ENCODE peak calls at places on chromosomes 3 and 15, in nine cellular contexts. One of them, this sample, is unnamed.
A peak's percentile ranks its signal among the peaks of the same experiment; 100 is the strongest.

GRCh38 chr3:34483290-34483887 is 685.0 kb downstream of the PDCD6IP start:
- DNase-seq in KG1: no peak
- DNase-seq in cardiac muscle cell: no peak
- DNase-seq in GM12878: no peak
- DNase-seq in naive thymus-derived CD8-positive, alpha-beta T cell: no peak
- DNase-seq in cardiac septum: no peak
- DNase-seq in kidney glomerular epithelial cell: no peak
- DNase-seq in naive thymus-derived CD4-positive, alpha-beta T cell: no peak
- DNase-seq in GOT3: no peak
- DNase-seq in this sample: no peak

GRCh38 chr15:65981837-65982696 is 112.8 kb downstream of the RAB11A start:
- DNase-seq in KG1: no peak
- DNase-seq in cardiac muscle cell: no peak
- DNase-seq in GM12878: no peak
- DNase-seq in naive thymus-derived CD8-positive, alpha-beta T cell: peak; percentile 68
- DNase-seq in cardiac septum: no peak
- DNase-seq in kidney glomerular epithelial cell: no peak
- DNase-seq in naive thymus-derived CD4-positive, alpha-beta T cell: peak; percentile 62
- DNase-seq in GOT3: no peak
- DNase-seq in this sample: no peak

GRCh38 chr3:115891237-115891636 is 267.9 kb downstream of the GAP43 start:
- DNase-seq in KG1: no peak
- DNase-seq in cardiac muscle cell: no peak
- DNase-seq in GM12878: no peak
- DNase-seq in naive thymus-derived CD8-positive, alpha-beta T cell: no peak
- DNase-seq in cardiac septum: no peak
- DNase-seq in kidney glomerular epithelial cell: no peak
- DNase-seq in naive thymus-derived CD4-positive, alpha-beta T cell: no peak
- DNase-seq in GOT3: no peak
- DNase-seq in this sample: no peak

GRCh38 chr3:108552267-108553159 is 36.7 kb downstream of the CIP2A start:
- DNase-seq in KG1: peak; percentile 16
- DNase-seq in cardiac muscle cell: peak; percentile 74
- DNase-seq in GM12878: no peak
- DNase-seq in naive thymus-derived CD8-positive, alpha-beta T cell: no peak
- DNase-seq in cardiac septum: no peak
- DNase-seq in kidney glomerular epithelial cell: peak; percentile 24
- DNase-seq in naive thymus-derived CD4-positive, alpha-beta T cell: peak; percentile 32
- DNase-seq in GOT3: no peak
- DNase-seq in this sample: no peak

GRCh38 chr3:179174898-179175297 is 26.7 kb downstream of the PIK3CA start:
- DNase-seq in KG1: no peak
- DNase-seq in cardiac muscle cell: no peak
- DNase-seq in GM12878: no peak
- DNase-seq in naive thymus-derived CD8-positive, alpha-beta T cell: no peak
- DNase-seq in cardiac septum: no peak
- DNase-seq in kidney glomerular epithelial cell: no peak
- DNase-seq in naive thymus-derived CD4-positive, alpha-beta T cell: no peak
- DNase-seq in GOT3: no peak
- DNase-seq in this sample: no peak

GRCh38 chr3:15279671-15280402 is 52.5 kb downstream of the SH3BP5 start:
- DNase-seq in KG1: no peak
- DNase-seq in cardiac muscle cell: no peak
- DNase-seq in GM12878: no peak
- DNase-seq in naive thymus-derived CD8-positive, alpha-beta T cell: no peak
- DNase-seq in cardiac septum: peak; percentile 36
- DNase-seq in kidney glomerular epithelial cell: no peak
- DNase-seq in naive thymus-derived CD4-positive, alpha-beta T cell: no peak
- DNase-seq in GOT3: no peak
- DNase-seq in this sample: no peak

GRCh38 chr3:25895443-25895842 is 105.6 kb downstream of the OXSM start:
- DNase-seq in KG1: no peak
- DNase-seq in cardiac muscle cell: no peak
- DNase-seq in GM12878: no peak
- DNase-seq in naive thymus-derived CD8-positive, alpha-beta T cell: no peak
- DNase-seq in cardiac septum: no peak
- DNase-seq in kidney glomerular epithelial cell: no peak
- DNase-seq in naive thymus-derived CD4-positive, alpha-beta T cell: no peak
- DNase-seq in GOT3: no peak
- DNase-seq in this sample: no peak

GRCh38 chr3:183212565-183212964 is 40.5 kb upstream of the B3GNT5 start:
- DNase-seq in KG1: peak; percentile 75
- DNase-seq in cardiac muscle cell: no peak
- DNase-seq in GM12878: no peak
- DNase-seq in naive thymus-derived CD8-positive, alpha-beta T cell: no peak
- DNase-seq in cardiac septum: no peak
- DNase-seq in kidney glomerular epithelial cell: no peak
- DNase-seq in naive thymus-derived CD4-positive, alpha-beta T cell: no peak
- DNase-seq in GOT3: no peak
- DNase-seq in this sample: no peak

GRCh38 chr15:42584031-42584765 is 8.8 kb downstream of the STARD9 start:
- DNase-seq in KG1: no peak
- DNase-seq in cardiac muscle cell: no peak
- DNase-seq in GM12878: no peak
- DNase-seq in naive thymus-derived CD8-positive, alpha-beta T cell: no peak
- DNase-seq in cardiac septum: no peak
- DNase-seq in kidney glomerular epithelial cell: no peak
- DNase-seq in naive thymus-derived CD4-positive, alpha-beta T cell: no peak
- DNase-seq in GOT3: no peak
- DNase-seq in this sample: no peak

GRCh38 chr15:59762558-59762957 is 73.4 kb upstream of the BNIP2 start:
- DNase-seq in KG1: no peak
- DNase-seq in cardiac muscle cell: no peak
- DNase-seq in GM12878: no peak
- DNase-seq in naive thymus-derived CD8-positive, alpha-beta T cell: no peak
- DNase-seq in cardiac septum: no peak
- DNase-seq in kidney glomerular epithelial cell: no peak
- DNase-seq in naive thymus-derived CD4-positive, alpha-beta T cell: no peak
- DNase-seq in GOT3: no peak
- DNase-seq in this sample: no peak

GRCh38 chr3:24522155-24522579 is 27.5 kb upstream of the THRB start:
- DNase-seq in KG1: no peak
- DNase-seq in cardiac muscle cell: peak; percentile 20
- DNase-seq in GM12878: no peak
- DNase-seq in naive thymus-derived CD8-positive, alpha-beta T cell: no peak
- DNase-seq in cardiac septum: no peak
- DNase-seq in kidney glomerular epithelial cell: no peak
- DNase-seq in naive thymus-derived CD4-positive, alpha-beta T cell: no peak
- DNase-seq in GOT3: no peak
- DNase-seq in this sample: no peak

GRCh38 chr3:38165722-38166387 is 518 bp downstream of the OXSR1 start:
- DNase-seq in KG1: no peak
- DNase-seq in cardiac muscle cell: no peak
- DNase-seq in GM12878: no peak
- DNase-seq in naive thymus-derived CD8-positive, alpha-beta T cell: no peak
- DNase-seq in cardiac septum: peak; percentile 86
- DNase-seq in kidney glomerular epithelial cell: peak; percentile 51
- DNase-seq in naive thymus-derived CD4-positive, alpha-beta T cell: no peak
- DNase-seq in GOT3: no peak
- DNase-seq in this sample: no peak

GRCh38 chr3:175392653-175393052 is 533.5 kb downstream of the NAALADL2 start:
- DNase-seq in KG1: no peak
- DNase-seq in cardiac muscle cell: peak; percentile 58
- DNase-seq in GM12878: no peak
- DNase-seq in naive thymus-derived CD8-positive, alpha-beta T cell: no peak
- DNase-seq in cardiac septum: no peak
- DNase-seq in kidney glomerular epithelial cell: no peak
- DNase-seq in naive thymus-derived CD4-positive, alpha-beta T cell: no peak
- DNase-seq in GOT3: no peak
- DNase-seq in this sample: no peak

GRCh38 chr15:84387086-84387485 is 151.5 kb downstream of the GOLGA6L4 start:
- DNase-seq in KG1: no peak
- DNase-seq in cardiac muscle cell: no peak
- DNase-seq in GM12878: no peak
- DNase-seq in naive thymus-derived CD8-positive, alpha-beta T cell: no peak
- DNase-seq in cardiac septum: peak; percentile 38
- DNase-seq in kidney glomerular epithelial cell: no peak
- DNase-seq in naive thymus-derived CD4-positive, alpha-beta T cell: no peak
- DNase-seq in GOT3: no peak
- DNase-seq in this sample: no peak

GRCh38 chr15:83843511-83843910 is 189.6 kb downstream of the ADAMTSL3 start:
- DNase-seq in KG1: no peak
- DNase-seq in cardiac muscle cell: peak; percentile 86
- DNase-seq in GM12878: no peak
- DNase-seq in naive thymus-derived CD8-positive, alpha-beta T cell: no peak
- DNase-seq in cardiac septum: no peak
- DNase-seq in kidney glomerular epithelial cell: no peak
- DNase-seq in naive thymus-derived CD4-positive, alpha-beta T cell: no peak
- DNase-seq in GOT3: no peak
- DNase-seq in this sample: peak; percentile 80

GRCh38 chr3:187473778-187474406 is 105.7 kb downstream of the RTP4 start:
- DNase-seq in KG1: no peak
- DNase-seq in cardiac muscle cell: no peak
- DNase-seq in GM12878: no peak
- DNase-seq in naive thymus-derived CD8-positive, alpha-beta T cell: no peak
- DNase-seq in cardiac septum: no peak
- DNase-seq in kidney glomerular epithelial cell: no peak
- DNase-seq in naive thymus-derived CD4-positive, alpha-beta T cell: no peak
- DNase-seq in GOT3: no peak
- DNase-seq in this sample: no peak

GRCh38 chr15:38714309-38715072 is 149.9 kb upstream of the RASGRP1 start:
- DNase-seq in KG1: no peak
- DNase-seq in cardiac muscle cell: peak; percentile 94
- DNase-seq in GM12878: no peak
- DNase-seq in naive thymus-derived CD8-positive, alpha-beta T cell: no peak
- DNase-seq in cardiac septum: no peak
- DNase-seq in kidney glomerular epithelial cell: peak; percentile 74
- DNase-seq in naive thymus-derived CD4-positive, alpha-beta T cell: no peak
- DNase-seq in GOT3: peak; percentile 34
- DNase-seq in this sample: no peak

GRCh38 chr3:127015282-127016042 is 32.5 kb downstream of the PLXNA1 start:
- DNase-seq in KG1: no peak
- DNase-seq in cardiac muscle cell: no peak
- DNase-seq in GM12878: peak; percentile 44
- DNase-seq in naive thymus-derived CD8-positive, alpha-beta T cell: no peak
- DNase-seq in cardiac septum: no peak
- DNase-seq in kidney glomerular epithelial cell: no peak
- DNase-seq in naive thymus-derived CD4-positive, alpha-beta T cell: no peak
- DNase-seq in GOT3: no peak
- DNase-seq in this sample: no peak

GRCh38 chr15:76648732-76649444 is 256.3 kb downstream of the SCAPER start:
- DNase-seq in KG1: no peak
- DNase-seq in cardiac muscle cell: no peak
- DNase-seq in GM12878: no peak
- DNase-seq in naive thymus-derived CD8-positive, alpha-beta T cell: no peak
- DNase-seq in cardiac septum: no peak
- DNase-seq in kidney glomerular epithelial cell: no peak
- DNase-seq in naive thymus-derived CD4-positive, alpha-beta T cell: no peak
- DNase-seq in GOT3: no peak
- DNase-seq in this sample: no peak

GRCh38 chr3:174186339-174186984 is 672.7 kb upstream of the NAALADL2 start:
- DNase-seq in KG1: no peak
- DNase-seq in cardiac muscle cell: no peak
- DNase-seq in GM12878: no peak
- DNase-seq in naive thymus-derived CD8-positive, alpha-beta T cell: no peak
- DNase-seq in cardiac septum: no peak
- DNase-seq in kidney glomerular epithelial cell: no peak
- DNase-seq in naive thymus-derived CD4-positive, alpha-beta T cell: no peak
- DNase-seq in GOT3: no peak
- DNase-seq in this sample: no peak

GRCh38 chr3:25313286-25313685 is 114.8 kb upstream of the RARB start:
- DNase-seq in KG1: no peak
- DNase-seq in cardiac muscle cell: peak; percentile 20
- DNase-seq in GM12878: no peak
- DNase-seq in naive thymus-derived CD8-positive, alpha-beta T cell: no peak
- DNase-seq in cardiac septum: no peak
- DNase-seq in kidney glomerular epithelial cell: no peak
- DNase-seq in naive thymus-derived CD4-positive, alpha-beta T cell: no peak
- DNase-seq in GOT3: no peak
- DNase-seq in this sample: no peak

GRCh38 chr15:50774450-50774849 is 8.9 kb upstream of the SPPL2A start:
- DNase-seq in KG1: no peak
- DNase-seq in cardiac muscle cell: no peak
- DNase-seq in GM12878: no peak
- DNase-seq in naive thymus-derived CD8-positive, alpha-beta T cell: peak; percentile 17
- DNase-seq in cardiac septum: no peak
- DNase-seq in kidney glomerular epithelial cell: no peak
- DNase-seq in naive thymus-derived CD4-positive, alpha-beta T cell: peak; percentile 51
- DNase-seq in GOT3: no peak
- DNase-seq in this sample: no peak

GRCh38 chr15:47897525-47897924 is 180.2 kb downstream of the SEMA6D start:
- DNase-seq in KG1: no peak
- DNase-seq in cardiac muscle cell: no peak
- DNase-seq in GM12878: no peak
- DNase-seq in naive thymus-derived CD8-positive, alpha-beta T cell: no peak
- DNase-seq in cardiac septum: no peak
- DNase-seq in kidney glomerular epithelial cell: no peak
- DNase-seq in naive thymus-derived CD4-positive, alpha-beta T cell: no peak
- DNase-seq in GOT3: no peak
- DNase-seq in this sample: no peak

GRCh38 chr3:4751057-4752051 is 227.9 kb upstream of the BHLHE40 start:
- DNase-seq in KG1: no peak
- DNase-seq in cardiac muscle cell: peak; percentile 77
- DNase-seq in GM12878: no peak
- DNase-seq in naive thymus-derived CD8-positive, alpha-beta T cell: no peak
- DNase-seq in cardiac septum: peak; percentile 33
- DNase-seq in kidney glomerular epithelial cell: peak; percentile 98
- DNase-seq in naive thymus-derived CD4-positive, alpha-beta T cell: no peak
- DNase-seq in GOT3: no peak
- DNase-seq in this sample: no peak

GRCh38 chr15:60370804-60371700 is 26.7 kb downstream of the ANXA2 start:
- DNase-seq in KG1: no peak
- DNase-seq in cardiac muscle cell: peak; percentile 99
- DNase-seq in GM12878: no peak
- DNase-seq in naive thymus-derived CD8-positive, alpha-beta T cell: no peak
- DNase-seq in cardiac septum: peak; percentile 79
- DNase-seq in kidney glomerular epithelial cell: peak; percentile 100
- DNase-seq in naive thymus-derived CD4-positive, alpha-beta T cell: no peak
- DNase-seq in GOT3: peak; percentile 55
- DNase-seq in this sample: no peak

GRCh38 chr15:29379647-29380046 is 110.0 kb upstream of the NSMCE3 start:
- DNase-seq in KG1: no peak
- DNase-seq in cardiac muscle cell: no peak
- DNase-seq in GM12878: no peak
- DNase-seq in naive thymus-derived CD8-positive, alpha-beta T cell: no peak
- DNase-seq in cardiac septum: no peak
- DNase-seq in kidney glomerular epithelial cell: no peak
- DNase-seq in naive thymus-derived CD4-positive, alpha-beta T cell: no peak
- DNase-seq in GOT3: no peak
- DNase-seq in this sample: no peak

GRCh38 chr3:157460253-157460652 is 23.6 kb downstream of the PTX3 start:
- DNase-seq in KG1: no peak
- DNase-seq in cardiac muscle cell: no peak
- DNase-seq in GM12878: no peak
- DNase-seq in naive thymus-derived CD8-positive, alpha-beta T cell: no peak
- DNase-seq in cardiac septum: no peak
- DNase-seq in kidney glomerular epithelial cell: peak; percentile 16
- DNase-seq in naive thymus-derived CD4-positive, alpha-beta T cell: no peak
- DNase-seq in GOT3: no peak
- DNase-seq in this sample: no peak

GRCh38 chr15:66922608-66923007 is 142.8 kb upstream of the SMAD3 start:
- DNase-seq in KG1: no peak
- DNase-seq in cardiac muscle cell: no peak
- DNase-seq in GM12878: no peak
- DNase-seq in naive thymus-derived CD8-positive, alpha-beta T cell: no peak
- DNase-seq in cardiac septum: no peak
- DNase-seq in kidney glomerular epithelial cell: no peak
- DNase-seq in naive thymus-derived CD4-positive, alpha-beta T cell: no peak
- DNase-seq in GOT3: no peak
- DNase-seq in this sample: no peak

GRCh38 chr3:178112134-178112533 is 424.1 kb upstream of the KCNMB2 start:
- DNase-seq in KG1: no peak
- DNase-seq in cardiac muscle cell: no peak
- DNase-seq in GM12878: no peak
- DNase-seq in naive thymus-derived CD8-positive, alpha-beta T cell: no peak
- DNase-seq in cardiac septum: no peak
- DNase-seq in kidney glomerular epithelial cell: no peak
- DNase-seq in naive thymus-derived CD4-positive, alpha-beta T cell: no peak
- DNase-seq in GOT3: no peak
- DNase-seq in this sample: no peak

GRCh38 chr3:182837855-182838454 is 44.7 kb downstream of the ATP11B start:
- DNase-seq in KG1: no peak
- DNase-seq in cardiac muscle cell: peak; percentile 55
- DNase-seq in GM12878: no peak
- DNase-seq in naive thymus-derived CD8-positive, alpha-beta T cell: no peak
- DNase-seq in cardiac septum: no peak
- DNase-seq in kidney glomerular epithelial cell: no peak
- DNase-seq in naive thymus-derived CD4-positive, alpha-beta T cell: peak; percentile 39
- DNase-seq in GOT3: no peak
- DNase-seq in this sample: no peak

GRCh38 chr3:94513600-94513999 is 450.7 kb downstream of the NSUN3 start:
- DNase-seq in KG1: no peak
- DNase-seq in cardiac muscle cell: no peak
- DNase-seq in GM12878: no peak
- DNase-seq in naive thymus-derived CD8-positive, alpha-beta T cell: no peak
- DNase-seq in cardiac septum: no peak
- DNase-seq in kidney glomerular epithelial cell: no peak
- DNase-seq in naive thymus-derived CD4-positive, alpha-beta T cell: no peak
- DNase-seq in GOT3: no peak
- DNase-seq in this sample: no peak